ENCODE peak calls at places on chromosomes 2 and 18, in five cellular contexts. D, T, H, U and S are unnamed samples. For H3K9me2, the result is how much of the 10 kb centered on the place peaks cover.

GRCh38 chr18:22477222-22477621 is 59.5 kb upstream of the CTAGE1 start:
- DNase-seq in D (no peak), T (no peak), H (no peak), U (no peak), S (no peak)

GRCh38 chr2:230956827-230957755 is 32.0 kb upstream of the GPR55 start:
- DNase-seq in D (peak), T (peak), H (peak), U (peak), S (peak)

GRCh38 chr2:175734679-175735078 is 267.4 kb downstream of the LNPK start:
- DNase-seq in D (no peak), T (no peak), H (no peak), U (no peak), S (peak)

GRCh38 chr2:170566138-170566537 is 149.0 kb upstream of the SP5 start:
- DNase-seq in D (no peak), T (no peak), H (no peak), U (no peak), S (no peak)

GRCh38 chr2:217254111-217254510 is 394.2 kb upstream of the TNP1 start:
- DNase-seq in D (no peak), T (no peak), H (no peak), U (no peak), S (no peak)

GRCh38 chr2:105249891-105250290 is 8.3 kb downstream of the GPR45 start:
- DNase-seq in D (no peak), T (no peak), H (no peak), U (no peak), S (no peak)

GRCh38 chr2:240169486-240170353 is 29.3 kb upstream of the OTOS start:
- DNase-seq in D (no peak), T (no peak), H (no peak), U (no peak), S (no peak)

GRCh38 chr18:51430538-51430937 is 233.1 kb upstream of the MEX3C start:
- DNase-seq in D (no peak), T (no peak), H (no peak), U (no peak), S (no peak)

GRCh38 chr18:26322892-26323653 is 96.8 kb downstream of the TAF4B start:
- DNase-seq in D (peak), T (peak), H (no peak), U (no peak), S (no peak)

GRCh38 chr2:200677721-200678532 is 92.1 kb downstream of the AOX1 start:
- DNase-seq in D (peak), T (peak), H (peak), U (no peak), S (no peak)

GRCh38 chr2:10404324-10405143 is 43.6 kb downstream of the ODC1 start:
- DNase-seq in D (no peak), T (peak), H (no peak), U (peak), S (no peak)

DNA sequence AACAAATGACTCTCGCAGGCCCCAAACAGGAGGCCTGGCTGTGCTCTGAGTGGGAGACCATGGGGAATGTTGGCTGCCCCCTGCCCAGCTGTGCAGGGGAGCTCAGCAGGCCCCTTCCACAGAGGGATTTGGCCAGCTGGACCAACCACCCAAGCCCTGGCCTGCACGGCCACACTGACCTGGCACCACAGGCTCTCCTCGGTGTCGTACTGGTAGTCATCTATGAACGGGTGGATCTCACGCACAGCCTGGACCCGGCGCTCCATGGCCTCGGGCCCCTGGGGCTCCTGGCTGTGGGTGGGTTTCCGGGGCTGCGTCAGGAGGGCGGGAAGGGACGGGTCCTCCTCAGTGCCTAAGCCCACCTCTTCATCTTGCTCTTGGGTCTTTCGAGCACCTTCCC is 74.5 kb downstream of the POLR1A start:
- DNase-seq in D (no peak), T (no peak), H (no peak), U (no peak), S (no peak)
- H3K9me2 ChIP-seq in D (under half), T (under half), H (under half), U (under half), S (under half)

GRCh38 chr2:96325884-96326255 is 753 bp downstream of the ITPRIPL1 start:
- DNase-seq in D (no peak), T (no peak), H (no peak), U (peak), S (peak)

GRCh38 chr2:96326564-96326963 is 1.4 kb downstream of the ITPRIPL1 start:
- DNase-seq in D (no peak), T (no peak), H (no peak), U (no peak), S (no peak)

GRCh38 chr2:96324716-96325037 is 440 bp upstream of the ITPRIPL1 start:
- DNase-seq in D (no peak), T (no peak), H (no peak), U (no peak), S (no peak)

GRCh38 chr2:96323849-96324248 is 1.3 kb upstream of the ITPRIPL1 start:
- DNase-seq in D (no peak), T (no peak), H (no peak), U (no peak), S (no peak)

DNA sequence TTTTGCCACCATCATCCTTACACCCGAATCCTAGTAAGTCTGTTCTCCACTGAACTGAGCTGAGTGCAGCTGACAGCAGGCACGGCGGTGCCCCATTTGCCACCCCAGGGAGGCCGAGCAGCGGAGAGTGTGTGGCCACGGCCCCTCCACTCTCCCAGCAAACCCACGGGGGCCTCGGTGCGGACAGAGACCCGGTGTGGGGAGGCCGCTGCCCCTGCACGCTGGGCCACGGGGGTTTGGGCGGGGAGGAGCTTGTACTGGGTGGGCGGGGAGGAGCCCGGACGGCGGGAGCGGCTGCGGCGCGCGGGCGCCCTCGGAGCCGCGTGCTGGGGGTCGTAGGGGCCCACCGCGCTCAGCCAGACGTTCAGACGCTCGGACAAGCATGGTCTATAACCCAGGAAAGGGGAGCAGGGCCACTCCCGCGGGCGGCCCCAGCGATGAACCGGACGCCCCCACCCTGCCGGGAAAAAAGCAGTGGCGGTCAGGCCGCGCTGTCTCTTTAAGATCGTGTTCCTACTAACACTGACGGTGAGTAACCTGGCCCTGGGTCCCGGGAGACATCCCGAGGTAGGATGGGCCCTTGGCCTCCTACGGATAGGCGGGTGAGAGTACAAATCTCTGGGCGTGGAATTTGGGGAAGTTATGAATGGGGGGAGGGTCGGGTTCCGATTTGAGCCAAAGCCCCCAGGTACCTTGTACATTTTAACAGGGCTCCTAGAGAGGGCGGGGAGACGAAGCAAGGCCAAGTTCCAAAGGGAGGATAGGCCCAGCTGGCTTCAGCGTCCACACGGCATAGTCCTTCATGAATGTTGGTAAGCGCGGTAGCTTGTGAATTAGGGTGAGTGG is at the start of gene ITPRIPL1:
- DNase-seq in D (no peak), T (peak), H (peak), U (peak), S (peak)
- H3K4me2 ChIP-seq in D (no peak), T (peak), H (peak), U (peak), S (peak)

DNA sequence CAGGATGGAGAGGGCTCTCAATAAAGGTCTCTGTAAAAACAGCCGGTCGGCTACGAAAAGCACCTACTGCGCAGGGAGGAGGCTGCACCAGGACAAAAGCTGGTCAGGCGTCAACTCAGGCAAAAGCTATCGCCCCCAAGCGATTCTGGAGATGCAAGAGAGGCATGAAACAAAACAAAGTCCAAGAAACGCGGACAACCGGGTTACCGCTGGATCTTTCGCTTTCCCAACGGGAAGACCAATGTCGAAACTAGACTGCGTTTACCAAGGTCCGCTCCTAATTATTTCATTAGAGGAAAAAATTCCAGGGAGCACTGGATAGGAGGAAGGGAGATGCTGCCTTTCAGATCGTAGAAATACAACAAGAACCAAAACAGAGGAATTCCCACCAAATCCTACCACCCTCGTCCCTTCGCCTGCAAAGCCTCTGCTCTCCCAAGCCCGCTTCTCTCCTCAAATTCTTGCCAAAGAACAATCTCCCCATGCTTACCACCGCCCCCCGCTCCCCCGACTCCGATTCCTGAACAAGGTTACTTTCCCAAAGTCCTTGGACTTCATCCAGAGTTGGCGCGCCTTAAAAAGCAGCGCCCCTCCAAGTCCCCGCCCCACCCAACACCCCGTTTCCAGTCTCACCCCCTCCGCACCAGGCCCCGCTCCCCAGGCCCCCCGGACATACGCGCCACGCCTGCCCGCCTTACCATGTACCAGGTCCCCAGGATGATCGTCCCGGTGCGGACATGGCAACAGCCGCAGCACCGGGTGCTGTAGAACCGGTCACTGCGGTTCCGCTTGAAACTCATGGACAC is 513 bp downstream of the LAPTM4A start:
- DNase-seq in D (peak), T (peak), H (peak), U (peak), S (peak)
- H3K9me2 ChIP-seq in D (under half), T (under half), H (under half), U (under half), S (under half)

GRCh38 chr2:215423928-215424540 is 11.8 kb downstream of the FN1 start:
- DNase-seq in D (no peak), T (peak), H (no peak), U (no peak), S (no peak)
- H3K4me2 ChIP-seq in D (no peak), T (peak), H (no peak), U (peak), S (no peak)